ENCODE peak calls at places on chromosomes 2 and 18, in six cellular contexts. E, Z, R, Y, G and H are unnamed samples.

GRCh38 chr2:127205211-127206140 is 14.6 kb downstream of the CYP27C1 start:
- DNase-seq in E (no peak), Z (no peak), R (no peak), Y (no peak), G (no peak), H (no peak)

GRCh38 chr2:237904806-237905599 is 45.6 kb downstream of the RAMP1 start:
- DNase-seq in E (no peak), Z (no peak), R (peak; percentile 76), Y (no peak), G (peak; percentile 53), H (no peak)

GRCh38 chr18:77305676-77306075 is 56.0 kb downstream of the GALR1 start:
- DNase-seq in E (no peak), Z (no peak), R (no peak), Y (no peak), G (no peak), H (no peak)

GRCh38 chr18:58691256-58691655 is 20.0 kb downstream of the MALT1 start:
- DNase-seq in E (no peak), Z (no peak), R (no peak), Y (no peak), G (no peak), H (no peak)

GRCh38 chr18:46407471-46408166 is 249.4 kb downstream of the LOXHD1 start:
- DNase-seq in E (no peak), Z (no peak), R (no peak), Y (no peak), G (no peak), H (no peak)

GRCh38 chr18:67041334-67041733 is 437.4 kb upstream of the CDH19 start:
- DNase-seq in E (no peak), Z (no peak), R (no peak), Y (no peak), G (no peak), H (no peak)

GRCh38 chr2:63840081-63840784 is 1.5 kb upstream of the UGP2 start:
- DNase-seq in E (peak; percentile 30), Z (no peak), R (no peak), Y (peak; percentile 64), G (no peak), H (no peak)

GRCh38 chr2:160646684-160647444 is 153.3 kb upstream of the RBMS1 start:
- DNase-seq in E (no peak), Z (no peak), R (no peak), Y (no peak), G (no peak), H (no peak)

GRCh38 chr2:154681741-154682140 is 16.8 kb upstream of the KCNJ3 start:
- DNase-seq in E (no peak), Z (no peak), R (no peak), Y (no peak), G (no peak), H (no peak)

GRCh38 chr2:113080134-113080533 is 12.4 kb downstream of the IL1F10 start:
- DNase-seq in E (peak; percentile 31), Z (no peak), R (no peak), Y (peak; percentile 40), G (no peak), H (peak; percentile 89)

GRCh38 chr2:28234807-28235206 is 157.9 kb upstream of the FOSL2 start:
- DNase-seq in E (no peak), Z (no peak), R (no peak), Y (no peak), G (no peak), H (no peak)

GRCh38 chr2:73386894-73387636 is 1.4 kb downstream of the ALMS1 start:
- DNase-seq in E (no peak), Z (no peak), R (no peak), Y (no peak), G (no peak), H (no peak)

GRCh38 chr2:202044777-202045176 is 11.1 kb downstream of the FZD7 start:
- DNase-seq in E (no peak), Z (no peak), R (no peak), Y (no peak), G (no peak), H (no peak)

GRCh38 chr18:961644-962355 is 57.1 kb downstream of the ADCYAP1 start:
- DNase-seq in E (no peak), Z (no peak), R (no peak), Y (peak; percentile 23), G (no peak), H (peak; percentile 33)

GRCh38 chr18:31450409-31450808 is 2.9 kb downstream of the DSG3 start:
- DNase-seq in E (no peak), Z (no peak), R (no peak), Y (no peak), G (no peak), H (no peak)

GRCh38 chr2:109609352-109610024 is 4.3 kb downstream of the SEPTIN10 start:
- DNase-seq in E (no peak), Z (no peak), R (no peak), Y (no peak), G (no peak), H (no peak)

GRCh38 chr2:65432227-65433190 is at the start of gene SPRED2:
- DNase-seq in E (peak; percentile 81), Z (peak; percentile 93), R (peak; percentile 92), Y (peak; percentile 89), G (no peak), H (peak; percentile 84)

GRCh38 chr2:57207191-57207590 is 839.4 kb upstream of the VRK2 start:
- DNase-seq in E (no peak), Z (no peak), R (no peak), Y (no peak), G (no peak), H (no peak)

GRCh38 chr18:29147944-29148343 is 971.0 kb upstream of the CDH2 start:
- DNase-seq in E (no peak), Z (no peak), R (no peak), Y (no peak), G (no peak), H (no peak)

GRCh38 chr18:32019251-32019943 is 772 bp downstream of the RNF125 start:
- DNase-seq in E (peak; percentile 16), Z (no peak), R (peak; percentile 83), Y (peak; percentile 64), G (no peak), H (peak; percentile 9)

GRCh38 chr2:111196435-111196834 is 75.7 kb downstream of the BCL2L11 start:
- DNase-seq in E (no peak), Z (no peak), R (no peak), Y (no peak), G (no peak), H (no peak)

GRCh38 chr2:128738446-128739110 is 419.9 kb upstream of the HS6ST1 start:
- DNase-seq in E (no peak), Z (no peak), R (no peak), Y (no peak), G (no peak), H (no peak)

GRCh38 chr18:22703883-22704626 is 229.1 kb upstream of the RBBP8 start:
- DNase-seq in E (peak; percentile 50), Z (no peak), R (no peak), Y (peak; percentile 59), G (no peak), H (no peak)

GRCh38 chr2:241391892-241392665 is 36.0 kb downstream of the FARP2 start:
- DNase-seq in E (no peak), Z (no peak), R (no peak), Y (peak; percentile 17), G (no peak), H (no peak)

GRCh38 chr18:46916551-46917107 is 678 bp downstream of the PIAS2 start:
- DNase-seq in E (no peak), Z (no peak), R (no peak), Y (peak; percentile 34), G (no peak), H (no peak)

GRCh38 chr2:191266201-191266600 is 21.0 kb downstream of the MYO1B start:
- DNase-seq in E (no peak), Z (no peak), R (no peak), Y (no peak), G (no peak), H (no peak)

GRCh38 chr2:239234826-239235175 is 166.0 kb downstream of the HDAC4 start:
- DNase-seq in E (no peak), Z (no peak), R (no peak), Y (no peak), G (no peak), H (no peak)

GRCh38 chr18:60466671-60467070 is 94.1 kb upstream of the MC4R start:
- DNase-seq in E (no peak), Z (no peak), R (no peak), Y (no peak), G (no peak), H (no peak)

GRCh38 chr18:48300463-48300961 is 108.7 kb downstream of the ZBTB7C start:
- DNase-seq in E (no peak), Z (no peak), R (no peak), Y (no peak), G (no peak), H (no peak)

GRCh38 chr2:29033172-29033571 is 41.2 kb downstream of the PCARE start:
- DNase-seq in E (peak; percentile 66), Z (no peak), R (no peak), Y (no peak), G (no peak), H (no peak)

GRCh38 chr2:129318581-129319421 is 660.7 kb upstream of the RAB6C start:
- DNase-seq in E (no peak), Z (no peak), R (peak; percentile 70), Y (no peak), G (no peak), H (no peak)

GRCh38 chr2:234665304-234665703 is 168.4 kb upstream of the ARL4C start:
- DNase-seq in E (no peak), Z (no peak), R (no peak), Y (no peak), G (no peak), H (no peak)
- TF ChIP-seq EP300 in E (no peak), Z (no peak), R (no peak), Y (no peak), G (no peak), H (no peak)

GRCh38 chr2:30362468-30363081 is 84.5 kb upstream of the LCLAT1 start:
- DNase-seq in E (no peak), Z (no peak), R (no peak), Y (no peak), G (no peak), H (no peak)
- TF ChIP-seq EP300 in E (no peak), Z (no peak), R (no peak), Y (peak; percentile 21), G (no peak), H (no peak)

DNA sequence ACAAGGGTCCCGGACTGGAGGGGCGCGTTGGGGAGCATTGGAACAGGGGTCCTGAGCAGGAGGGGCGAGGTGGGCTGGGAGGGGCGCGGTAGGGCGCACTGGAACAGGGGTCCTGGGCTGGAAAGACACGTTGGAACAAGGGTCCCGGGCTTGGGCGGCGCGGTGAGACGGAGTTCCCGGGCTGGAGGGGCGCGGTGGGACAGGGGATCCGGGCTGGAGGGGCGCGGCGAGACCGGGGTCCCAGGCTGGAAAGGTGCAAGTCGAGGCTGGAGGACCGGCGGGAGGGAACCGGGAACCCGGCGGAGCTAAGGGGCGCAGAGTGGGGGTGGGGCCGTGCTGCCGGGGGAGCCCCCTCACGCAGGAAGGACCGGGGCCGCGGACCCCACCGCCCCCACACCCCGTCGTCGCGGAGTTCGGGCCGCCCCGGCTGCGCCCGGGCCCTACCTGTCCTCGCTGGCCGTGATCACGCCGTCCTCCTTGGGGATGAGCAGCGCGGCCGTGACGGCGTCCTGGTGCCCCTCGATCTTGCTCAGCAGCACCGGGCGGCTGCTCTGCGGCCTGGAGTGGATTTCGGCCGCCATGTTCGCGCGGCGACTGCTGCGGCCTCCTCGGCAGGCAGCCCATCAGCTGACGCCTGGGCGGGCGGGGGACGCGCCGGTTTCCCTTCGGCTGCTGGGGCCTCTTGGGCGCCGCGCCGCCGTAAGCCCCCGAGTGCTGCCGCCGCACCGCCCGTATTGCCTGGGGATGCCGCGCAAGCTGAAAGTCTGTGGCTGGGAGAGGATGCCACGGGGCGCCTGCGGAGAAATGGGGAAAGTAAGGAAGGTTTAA is at the start of gene WDFY1:
- DNase-seq in E (peak; percentile 91), Z (peak; percentile 67), R (peak; percentile 98), Y (peak; percentile 98), G (no peak), H (peak; percentile 54)
- TF ChIP-seq EP300 in E (no peak), Z (no peak), R (no peak), Y (peak; percentile 66), G (no peak), H (peak; percentile 93)

GRCh38 chr2:165462433-165462832 is 7.1 kb upstream of the CSRNP3 start:
- DNase-seq in E (no peak), Z (no peak), R (no peak), Y (peak; percentile 47), G (no peak), H (no peak)
- TF ChIP-seq EP300 in E (no peak), Z (no peak), R (no peak), Y (no peak), G (no peak), H (no peak)